ENCODE peak calls at places on chromosome 18, in seven cellular contexts. R is hepatocyte, T is HCT116, I is tibial nerve, J is MM.1S, D is BE2C, S is mucosa of descending colon. W is an unnamed sample. For H3K36me3, the result is how much of the 10 kb centered on the place peaks cover.

GRCh38 chr18:7733642-7734041 is 166.5 kb downstream of the PTPRM start:
- DNase-seq in S (no peak), R (no peak), T (no peak), D (no peak), I (no peak), J (no peak), W (peak)

GRCh38 chr18:8480506-8481328 is 128.5 kb upstream of the RAB12 start:
- DNase-seq in R (peak), J (peak), S (no peak), D (peak), I (peak), T (peak), W (peak)

GRCh38 chr18:5073026-5073944 is 123.8 kb downstream of the AKAIN1 start:
- DNase-seq in I (peak), D (peak), J (peak), S (no peak), T (peak), R (peak), W (peak)

GRCh38 chr18:57095884-57096283 is 51.0 kb upstream of the BOD1L2 start:
- DNase-seq in D (no peak), T (no peak), I (no peak), R (no peak), S (no peak), J (no peak), W (no peak)

GRCh38 chr18:77087391-77088141 is 45.0 kb downstream of the MBP start:
- DNase-seq in I (no peak), S (peak), J (no peak), T (no peak), R (peak), D (no peak), W (peak)

GRCh38 chr18:14976736-14977430 is 228.9 kb downstream of the ANKRD30B start:
- DNase-seq in T (no peak), J (no peak), S (no peak), R (no peak), D (no peak), I (no peak), W (no peak)

GRCh38 chr18:28108801-28109200 is 68.1 kb downstream of the CDH2 start:
- DNase-seq in T (no peak), I (no peak), J (no peak), S (no peak), R (peak), D (no peak), W (no peak)

GRCh38 chr18:22433960-22434359 is 16.2 kb upstream of the CTAGE1 start:
- DNase-seq in T (no peak), S (no peak), D (no peak), R (no peak), I (no peak), J (no peak), W (no peak)

GRCh38 chr18:54613174-54613573 is 22.1 kb downstream of the DYNAP start:
- DNase-seq in J (no peak), R (no peak), D (no peak), S (no peak), I (no peak), T (no peak), W (no peak)

GRCh38 chr18:59514193-59514592 is 155.1 kb upstream of the LMAN1 start:
- DNase-seq in R (peak), D (peak), I (peak), J (no peak), S (peak), T (no peak), W (no peak)

GRCh38 chr18:31302991-31303390 is 15.0 kb upstream of the DSG1 start:
- DNase-seq in D (no peak), T (peak), R (peak), S (no peak), I (no peak), J (no peak), W (no peak)

GRCh38 chr18:2980607-2980923 is 32.4 kb downstream of the LPIN2 start:
- DNase-seq in R (no peak), D (no peak), T (no peak), I (no peak), J (no peak), S (no peak), W (no peak)

GRCh38 chr18:48139427-48140347 is 209.2 kb upstream of the SMAD2 start:
- DNase-seq in D (peak), I (no peak), J (no peak), S (peak), R (no peak), T (no peak), W (no peak)

GRCh38 chr18:58042826-58043362 is 1.1 kb upstream of the NEDD4L start:
- DNase-seq in D (no peak), T (no peak), S (no peak), R (no peak), J (no peak), I (no peak), W (no peak)

GRCh38 chr18:24121625-24122024 is 17.2 kb upstream of the CABYR start:
- DNase-seq in S (no peak), J (no peak), T (no peak), R (no peak), I (no peak), D (no peak), W (no peak)

GRCh38 chr18:8696749-8697211 is 8.6 kb upstream of the MTCL1 start:
- DNase-seq in I (peak), D (peak), R (peak), S (peak), J (peak), T (peak), W (peak)

GRCh38 chr18:56233595-56233994 is 404.8 kb downstream of the TXNL1 start:
- DNase-seq in D (no peak), S (no peak), T (no peak), J (no peak), R (no peak), I (peak), W (no peak)

GRCh38 chr18:59238385-59238784 is 18.4 kb downstream of the GRP start:
- DNase-seq in S (no peak), I (no peak), D (no peak), J (no peak), R (no peak), T (no peak), W (no peak)

GRCh38 chr18:28095041-28095440 is 81.9 kb downstream of the CDH2 start:
- DNase-seq in I (no peak), D (no peak), R (no peak), S (no peak), T (no peak), J (no peak), W (no peak)

GRCh38 chr18:48896875-48897511 is 53.8 kb downstream of the SMAD7 start:
- DNase-seq in S (peak), D (no peak), I (peak), R (peak), T (no peak), J (peak), W (peak)

GRCh38 chr18:48788378-48788777 is 162.4 kb downstream of the SMAD7 start:
- DNase-seq in I (no peak), D (no peak), R (no peak), S (no peak), T (no peak), J (no peak), W (peak)

GRCh38 chr18:22346968-22347611 is 70.6 kb downstream of the CTAGE1 start:
- DNase-seq in S (peak), J (no peak), T (no peak), D (no peak), I (no peak), R (peak), W (peak)

GRCh38 chr18:32257073-32257780 is 67.4 kb downstream of the MEP1B start:
- DNase-seq in R (no peak), J (no peak), D (no peak), S (no peak), I (no peak), T (no peak), W (no peak)

GRCh38 chr18:4677006-4677405 is 221.9 kb upstream of the DLGAP1 start:
- DNase-seq in D (no peak), R (no peak), T (no peak), I (no peak), J (no peak), S (no peak), W (no peak)

GRCh38 chr18:34772887-34773286 is 62.8 kb downstream of the DTNA start:
- DNase-seq in I (no peak), T (no peak), R (no peak), S (no peak), D (no peak), J (no peak), W (no peak)

GRCh38 chr18:2173464-2173863 is 397.8 kb downstream of the METTL4 start:
- DNase-seq in T (no peak), D (no peak), I (no peak), S (no peak), R (peak), J (no peak), W (peak)

DNA sequence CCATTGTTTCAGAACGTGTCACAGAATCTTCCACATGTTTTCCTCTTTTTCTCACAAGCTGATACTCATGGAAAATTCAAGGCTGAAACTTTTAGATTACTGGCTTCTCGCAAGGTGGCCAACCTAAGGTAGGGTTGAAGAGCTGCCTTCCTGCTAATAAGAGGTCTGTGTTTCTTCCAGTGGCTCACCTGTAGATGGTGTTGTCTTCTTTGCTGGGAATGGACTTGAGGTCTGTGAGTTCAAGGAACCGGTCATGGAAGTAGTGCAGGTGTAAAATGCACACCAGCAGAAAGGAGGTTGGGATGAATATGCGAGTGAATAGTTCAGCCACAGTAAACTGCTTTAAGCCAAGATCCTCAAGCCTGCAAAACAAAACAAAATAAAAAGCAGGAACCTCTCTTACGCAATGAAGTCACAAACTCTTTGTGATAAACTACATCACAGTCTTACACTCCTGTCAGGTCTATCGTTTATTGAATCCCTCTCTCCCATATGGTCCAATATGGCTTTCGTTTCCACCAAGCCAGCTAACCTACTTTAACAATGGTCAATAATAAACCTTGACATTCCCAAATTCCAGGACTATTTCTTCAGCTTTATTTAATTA is 258.9 kb downstream of the NAPG start:
- DNase-seq in D (no peak), J (no peak), R (no peak), S (no peak), I (no peak), T (no peak), W (no peak)
- TF ChIP-seq CTCF in D (no peak), J (no peak), R (no peak), S (no peak), I (no peak), T (no peak), W (peak)

GRCh38 chr18:63336366-63337099 is 17.0 kb upstream of the BCL2 start:
- DNase-seq in I (no peak), T (peak), J (no peak), R (no peak), S (no peak), D (no peak), W (no peak)
- H3K36me3 ChIP-seq in I (under half), T (under half), J (under half), R (under half), S (under half), D (under half), W (half or more)

GRCh38 chr18:62586148-62586774 is 63.4 kb downstream of the ZCCHC2 start:
- DNase-seq in I (peak), S (peak), D (peak), J (peak), R (peak), T (peak), W (peak)

GRCh38 chr18:62586781-62587487 is 64.1 kb downstream of the ZCCHC2 start:
- DNase-seq in R (no peak), J (no peak), S (no peak), I (no peak), T (no peak), D (no peak), W (no peak)

GRCh38 chr18:62587689-62588088 is 64.9 kb downstream of the ZCCHC2 start:
- DNase-seq in T (no peak), J (no peak), I (no peak), R (no peak), S (no peak), D (no peak), W (no peak)

GRCh38 chr18:62585274-62586147 is 62.7 kb downstream of the ZCCHC2 start:
- DNase-seq in I (no peak), D (no peak), T (no peak), J (no peak), R (no peak), S (no peak), W (no peak)

DNA sequence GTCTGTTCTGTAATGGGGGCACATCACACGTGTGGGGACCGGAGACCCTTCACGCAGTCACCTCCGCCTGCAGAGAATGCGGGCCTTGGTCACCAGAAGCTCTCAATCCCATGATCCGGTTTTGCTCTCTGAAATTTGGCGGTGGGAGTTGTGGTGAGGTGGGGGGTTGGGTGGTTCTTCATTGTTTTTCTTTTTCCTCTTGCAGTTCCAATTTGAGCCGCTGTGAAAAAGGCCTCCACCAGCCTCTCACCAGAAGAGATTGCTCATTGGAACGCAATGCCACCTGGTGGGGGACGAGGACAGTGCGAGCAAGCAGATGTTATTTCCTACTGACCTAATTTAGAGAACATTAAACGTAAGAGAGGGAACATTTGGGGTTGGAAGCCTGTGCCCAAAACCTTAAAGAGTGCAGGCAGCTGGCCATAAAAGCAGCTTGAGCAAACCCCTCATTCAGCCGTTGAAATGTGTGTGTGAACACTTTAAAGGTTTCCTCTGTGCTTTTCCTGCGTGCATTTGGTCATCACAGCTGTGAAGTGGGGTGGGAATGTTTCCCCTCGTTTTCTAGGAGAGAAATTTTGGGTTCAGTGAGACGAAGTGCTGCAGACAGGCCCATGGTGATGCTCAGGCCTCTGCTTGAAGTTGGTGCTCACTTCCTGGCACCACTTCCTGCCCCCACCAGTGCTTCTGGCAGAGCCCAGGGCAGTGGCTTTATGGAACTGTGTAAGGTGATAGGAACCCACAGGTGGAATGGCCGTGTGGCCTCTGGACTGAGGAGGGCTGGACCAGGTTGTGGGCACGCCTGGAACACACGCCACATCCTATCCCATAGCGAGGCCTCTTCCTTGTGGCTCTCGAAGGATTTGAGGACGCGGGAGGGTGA is 61.7 kb downstream of the ZCCHC2 start:
- DNase-seq in S (peak), I (peak), T (peak), R (peak), D (peak), J (peak), W (peak)
- TF ChIP-seq CTCF in S (peak), I (peak), T (peak), R (peak), D (peak), J (peak), W (peak)

DNA sequence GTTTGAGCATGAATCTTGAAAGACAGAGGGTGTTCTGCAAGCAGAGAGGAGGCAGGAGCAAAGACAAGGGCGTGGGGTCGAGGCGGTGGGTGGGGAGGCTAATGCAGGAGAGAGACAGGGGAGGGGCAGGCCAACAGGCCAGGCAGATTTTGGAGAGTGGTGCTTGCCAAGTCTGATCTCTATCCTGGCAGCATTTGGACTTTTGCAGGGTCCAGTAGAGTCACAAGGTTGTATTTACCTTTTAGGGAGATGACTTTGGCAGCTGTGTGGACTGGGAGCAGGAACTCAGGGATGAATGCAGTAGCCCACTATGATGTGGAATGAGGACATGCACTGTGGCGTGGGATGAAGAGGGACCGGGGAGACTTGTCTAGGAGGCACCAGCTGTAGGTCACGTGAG is 15.7 kb upstream of the CEP192 start:
- DNase-seq in T (no peak), J (no peak), R (no peak), D (no peak), S (no peak), I (no peak), W (no peak)
- H3K36me3 ChIP-seq in T (under half), J (under half), R (under half), D (under half), S (under half), I (under half), W (half or more)

DNA sequence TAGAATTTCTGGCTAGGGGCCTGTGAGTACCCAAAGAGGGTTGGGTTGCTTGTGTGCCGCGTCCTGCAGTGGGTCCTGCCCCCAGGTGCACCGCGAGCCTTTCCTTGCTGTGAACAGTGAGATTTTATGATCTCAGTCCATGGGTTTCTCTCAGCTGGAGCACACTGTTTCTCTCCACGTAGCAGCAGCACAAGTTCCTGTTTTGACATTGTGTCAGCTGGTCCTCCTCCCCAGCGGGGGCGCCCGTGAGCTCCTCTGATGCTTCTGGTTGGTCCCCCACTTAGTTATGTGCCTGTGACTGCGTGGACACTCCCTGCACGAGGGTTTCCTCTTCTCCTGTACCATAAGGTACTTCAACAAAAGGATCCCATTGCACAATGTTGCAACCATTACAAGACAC is 29.8 kb downstream of the TSHZ1 start:
- DNase-seq in D (no peak), J (no peak), T (no peak), R (no peak), S (no peak), I (no peak), W (no peak)
- TF ChIP-seq CTCF in D (no peak), J (no peak), T (peak), R (no peak), S (no peak), I (no peak), W (no peak)

GRCh38 chr18:36139251-36139650 is 9.6 kb downstream of the ELP2 start:
- DNase-seq in I (no peak), J (no peak), T (no peak), R (no peak), S (no peak), D (no peak), W (no peak)

GRCh38 chr18:36143391-36143790 is 13.7 kb downstream of the ELP2 start:
- DNase-seq in I (no peak), S (no peak), R (no peak), D (no peak), J (no peak), T (no peak), W (no peak)

GRCh38 chr18:36141576-36141975 is 11.9 kb downstream of the ELP2 start:
- DNase-seq in R (no peak), T (no peak), I (no peak), J (no peak), D (no peak), S (no peak), W (no peak)

DNA sequence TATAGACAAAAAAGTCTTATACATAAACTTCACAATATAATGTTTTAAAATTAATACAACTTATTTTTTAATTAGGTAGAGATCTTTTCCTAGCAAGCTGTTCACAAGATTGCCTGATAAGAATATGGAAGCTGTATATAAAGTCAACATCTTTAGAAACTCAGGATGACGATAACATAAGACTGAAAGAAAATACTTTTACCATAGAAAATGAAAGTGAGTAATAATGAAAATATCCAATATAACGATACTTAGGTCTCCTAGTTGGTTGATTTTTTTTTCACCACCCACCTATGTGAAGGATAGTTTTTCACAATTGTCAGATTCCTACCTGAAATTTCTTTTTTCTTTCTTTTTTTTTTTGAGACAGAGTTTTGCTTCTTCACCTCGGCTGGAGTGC is 13.1 kb downstream of the ELP2 start:
- DNase-seq in S (no peak), D (no peak), J (no peak), I (no peak), T (no peak), R (no peak), W (no peak)
- H3K36me3 ChIP-seq in S (under half), D (under half), J (under half), I (under half), T (half or more), R (under half), W (half or more)

GRCh38 chr18:50775207-50775606 is 44.6 kb downstream of the MRO start:
- DNase-seq in D (no peak), J (no peak), T (no peak), I (no peak), R (no peak), S (no peak), W (no peak)

DNA sequence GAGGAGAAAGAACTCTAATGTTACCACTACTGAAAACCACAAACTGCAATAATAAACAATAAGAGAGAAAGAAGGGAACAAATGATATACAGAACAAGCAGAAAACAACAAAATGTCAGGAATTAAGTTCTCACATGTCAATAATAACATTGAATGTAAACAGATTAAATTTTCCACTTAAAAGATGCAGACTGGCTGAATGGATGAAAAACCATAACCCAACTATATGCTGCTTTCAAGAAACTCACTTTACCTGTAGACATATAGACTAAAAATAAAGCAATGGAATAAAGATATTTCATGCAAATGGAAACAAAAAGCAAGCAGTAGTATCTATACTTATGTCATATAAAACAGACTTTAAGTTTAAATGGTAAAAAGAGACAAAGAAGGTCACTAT is 50.4 kb downstream of the MRO start:
- DNase-seq in J (no peak), R (no peak), T (no peak), D (no peak), S (no peak), I (no peak), W (no peak)
- TF ChIP-seq CTCF in J (no peak), R (no peak), T (no peak), D (no peak), S (no peak), I (no peak), W (no peak)

W was measured in endodermal cell.